ENCODE peak calls at places on chromosomes 16 and 17, in seven cellular contexts. One of them, this sample, is unnamed.

GRCh38 chr16:53952215-53953208 is 248.6 kb downstream of the FTO start:
- DNase-seq in H7: no peak
- DNase-seq in tibial artery: no peak
- DNase-seq in BJ: no peak
- DNase-seq in A673: peak
- DNase-seq in fibroblast of mammary gland: peak
- DNase-seq in esophagus squamous epithelium: no peak
- DNase-seq in this sample: no peak

GRCh38 chr16:5490499-5490898 is 392.9 kb upstream of the EEF2KMT start:
- DNase-seq in BJ: no peak
- DNase-seq in tibial artery: no peak
- DNase-seq in H7: peak
- DNase-seq in fibroblast of mammary gland: peak
- DNase-seq in esophagus squamous epithelium: no peak
- DNase-seq in A673: peak
- DNase-seq in this sample: no peak

GRCh38 chr17:77419547-77420475 is 279.0 kb downstream of the SEC14L1 start:
- DNase-seq in fibroblast of mammary gland: peak
- DNase-seq in BJ: no peak
- DNase-seq in H7: peak
- DNase-seq in A673: no peak
- DNase-seq in esophagus squamous epithelium: no peak
- DNase-seq in tibial artery: no peak
- DNase-seq in this sample: no peak

GRCh38 chr16:35011-35775 is 18.2 kb downstream of the POLR3K start:
- DNase-seq in A673: no peak
- DNase-seq in H7: no peak
- DNase-seq in tibial artery: no peak
- DNase-seq in BJ: no peak
- DNase-seq in fibroblast of mammary gland: no peak
- DNase-seq in esophagus squamous epithelium: no peak
- DNase-seq in this sample: no peak

GRCh38 chr17:69117855-69118758 is 23.6 kb downstream of the ABCA6 start:
- DNase-seq in esophagus squamous epithelium: no peak
- DNase-seq in fibroblast of mammary gland: no peak
- DNase-seq in BJ: no peak
- DNase-seq in H7: no peak
- DNase-seq in tibial artery: no peak
- DNase-seq in A673: no peak
- DNase-seq in this sample: no peak

GRCh38 chr16:9138021-9138680 is 46.7 kb downstream of the HAPSTR1 start:
- DNase-seq in A673: no peak
- DNase-seq in esophagus squamous epithelium: no peak
- DNase-seq in fibroblast of mammary gland: no peak
- DNase-seq in BJ: no peak
- DNase-seq in tibial artery: peak
- DNase-seq in H7: no peak
- DNase-seq in this sample: no peak

GRCh38 chr17:42428141-42428944 is 5.3 kb upstream of the CAVIN1 start:
- DNase-seq in H7: peak
- DNase-seq in tibial artery: no peak
- DNase-seq in A673: peak
- DNase-seq in fibroblast of mammary gland: peak
- DNase-seq in esophagus squamous epithelium: no peak
- DNase-seq in BJ: peak
- DNase-seq in this sample: peak

GRCh38 chr17:8430966-8431365 is 4.7 kb upstream of the NDEL1 start:
- DNase-seq in H7: no peak
- DNase-seq in fibroblast of mammary gland: peak
- DNase-seq in BJ: no peak
- DNase-seq in esophagus squamous epithelium: no peak
- DNase-seq in A673: peak
- DNase-seq in tibial artery: peak
- DNase-seq in this sample: no peak

GRCh38 chr17:8189041-8189710 is 804 bp downstream of the BORCS6 start:
- DNase-seq in H7: no peak
- DNase-seq in A673: no peak
- DNase-seq in esophagus squamous epithelium: no peak
- DNase-seq in tibial artery: peak
- DNase-seq in fibroblast of mammary gland: no peak
- DNase-seq in BJ: no peak
- DNase-seq in this sample: no peak

GRCh38 chr17:37392024-37392590 is 14.5 kb downstream of the ACACA start:
- DNase-seq in tibial artery: no peak
- DNase-seq in BJ: no peak
- DNase-seq in H7: no peak
- DNase-seq in esophagus squamous epithelium: no peak
- DNase-seq in A673: no peak
- DNase-seq in fibroblast of mammary gland: peak
- DNase-seq in this sample: peak

GRCh38 chr16:77213542-77214108 is 14.4 kb downstream of the SYCE1L start:
- DNase-seq in esophagus squamous epithelium: no peak
- DNase-seq in H7: no peak
- DNase-seq in A673: peak
- DNase-seq in fibroblast of mammary gland: peak
- DNase-seq in tibial artery: no peak
- DNase-seq in BJ: peak
- DNase-seq in this sample: peak

GRCh38 chr17:44076716-44077594 is 6.4 kb downstream of the G6PC3 start:
- DNase-seq in fibroblast of mammary gland: no peak
- DNase-seq in tibial artery: no peak
- DNase-seq in BJ: no peak
- DNase-seq in A673: no peak
- DNase-seq in H7: no peak
- DNase-seq in esophagus squamous epithelium: no peak
- DNase-seq in this sample: no peak

GRCh38 chr17:18156171-18156975 is 27.3 kb upstream of the ALKBH5 start:
- DNase-seq in BJ: no peak
- DNase-seq in esophagus squamous epithelium: no peak
- DNase-seq in fibroblast of mammary gland: peak
- DNase-seq in tibial artery: no peak
- DNase-seq in A673: no peak
- DNase-seq in H7: no peak
- DNase-seq in this sample: no peak

GRCh38 chr17:59848385-59848668 is 44.4 kb downstream of the TUBD1 start:
- DNase-seq in esophagus squamous epithelium: no peak
- DNase-seq in fibroblast of mammary gland: no peak
- DNase-seq in H7: no peak
- DNase-seq in A673: no peak
- DNase-seq in BJ: no peak
- DNase-seq in tibial artery: peak
- DNase-seq in this sample: no peak

GRCh38 chr17:33438136-33438535 is 145.0 kb upstream of the ASIC2 start:
- DNase-seq in A673: no peak
- DNase-seq in fibroblast of mammary gland: peak
- DNase-seq in H7: no peak
- DNase-seq in tibial artery: no peak
- DNase-seq in BJ: no peak
- DNase-seq in esophagus squamous epithelium: no peak
- DNase-seq in this sample: no peak

GRCh38 chr16:10128397-10129258 is 53.6 kb downstream of the GRIN2A start:
- DNase-seq in H7: no peak
- DNase-seq in A673: no peak
- DNase-seq in esophagus squamous epithelium: no peak
- DNase-seq in fibroblast of mammary gland: no peak
- DNase-seq in BJ: no peak
- DNase-seq in tibial artery: no peak
- DNase-seq in this sample: no peak

GRCh38 chr17:301681-302299 is 50.8 kb downstream of the RPH3AL start:
- DNase-seq in A673: no peak
- DNase-seq in H7: peak
- DNase-seq in tibial artery: no peak
- DNase-seq in fibroblast of mammary gland: no peak
- DNase-seq in BJ: no peak
- DNase-seq in esophagus squamous epithelium: no peak
- DNase-seq in this sample: peak

GRCh38 chr17:49130891-49131290 is 1.7 kb upstream of the B4GALNT2 start:
- DNase-seq in esophagus squamous epithelium: no peak
- DNase-seq in fibroblast of mammary gland: peak
- DNase-seq in BJ: no peak
- DNase-seq in H7: no peak
- DNase-seq in tibial artery: no peak
- DNase-seq in A673: no peak
- DNase-seq in this sample: no peak

GRCh38 chr16:31071861-31072260 is 2.2 kb downstream of the ZNF668 start:
- DNase-seq in fibroblast of mammary gland: peak
- DNase-seq in A673: peak
- DNase-seq in H7: no peak
- DNase-seq in esophagus squamous epithelium: no peak
- DNase-seq in BJ: peak
- DNase-seq in tibial artery: no peak
- DNase-seq in this sample: peak

GRCh38 chr16:68992521-68992920 is 112.9 kb upstream of the HAS3 start:
- DNase-seq in H7: no peak
- DNase-seq in esophagus squamous epithelium: no peak
- DNase-seq in fibroblast of mammary gland: peak
- DNase-seq in A673: no peak
- DNase-seq in tibial artery: no peak
- DNase-seq in BJ: peak
- DNase-seq in this sample: no peak

GRCh38 chr17:60559995-60560859 is 34.2 kb upstream of the APPBP2 start:
- DNase-seq in esophagus squamous epithelium: no peak
- DNase-seq in H7: no peak
- DNase-seq in BJ: no peak
- DNase-seq in fibroblast of mammary gland: no peak
- DNase-seq in tibial artery: no peak
- DNase-seq in A673: no peak
- DNase-seq in this sample: no peak

GRCh38 chr17:33674685-33675084 is 381.6 kb upstream of the ASIC2 start:
- DNase-seq in H7: peak
- DNase-seq in fibroblast of mammary gland: peak
- DNase-seq in A673: peak
- DNase-seq in BJ: peak
- DNase-seq in tibial artery: peak
- DNase-seq in esophagus squamous epithelium: no peak
- DNase-seq in this sample: peak

GRCh38 chr16:49283376-49284049 is 1.9 kb upstream of the CBLN1 start:
- DNase-seq in tibial artery: no peak
- DNase-seq in BJ: no peak
- DNase-seq in A673: no peak
- DNase-seq in fibroblast of mammary gland: no peak
- DNase-seq in esophagus squamous epithelium: no peak
- DNase-seq in H7: peak
- DNase-seq in this sample: no peak
- H3K4me3 ChIP-seq in tibial artery: no peak
- H3K4me3 ChIP-seq in BJ: no peak
- H3K4me3 ChIP-seq in A673: no peak
- H3K4me3 ChIP-seq in fibroblast of mammary gland: no peak
- H3K4me3 ChIP-seq in esophagus squamous epithelium: no peak
- H3K4me3 ChIP-seq in H7: peak
- H3K4me3 ChIP-seq in this sample: no peak

GRCh38 chr17:28043296-28043695 is 819 bp downstream of the NLK start:
- DNase-seq in esophagus squamous epithelium: no peak
- DNase-seq in BJ: no peak
- DNase-seq in H7: no peak
- DNase-seq in A673: no peak
- DNase-seq in tibial artery: no peak
- DNase-seq in fibroblast of mammary gland: no peak
- DNase-seq in this sample: no peak

GRCh38 chr17:28042657-28042720 is at the start of gene NLK:
- DNase-seq in fibroblast of mammary gland: no peak
- DNase-seq in tibial artery: no peak
- DNase-seq in H7: no peak
- DNase-seq in esophagus squamous epithelium: no peak
- DNase-seq in A673: no peak
- DNase-seq in BJ: no peak
- DNase-seq in this sample: no peak

GRCh38 chr17:28041068-28041843 is 1.2 kb upstream of the NLK start:
- DNase-seq in fibroblast of mammary gland: peak
- DNase-seq in A673: peak
- DNase-seq in BJ: peak
- DNase-seq in esophagus squamous epithelium: peak
- DNase-seq in H7: peak
- DNase-seq in tibial artery: peak
- DNase-seq in this sample: peak

GRCh38 chr17:28042721-28043291 is 329 bp downstream of the NLK start:
- DNase-seq in tibial artery: no peak
- DNase-seq in BJ: no peak
- DNase-seq in A673: no peak
- DNase-seq in H7: no peak
- DNase-seq in esophagus squamous epithelium: no peak
- DNase-seq in fibroblast of mammary gland: no peak
- DNase-seq in this sample: no peak

GRCh38 chr17:28041844-28042656 is 427 bp upstream of the NLK start:
- DNase-seq in A673: no peak
- DNase-seq in H7: peak
- DNase-seq in esophagus squamous epithelium: no peak
- DNase-seq in tibial artery: no peak
- DNase-seq in BJ: no peak
- DNase-seq in fibroblast of mammary gland: peak
- DNase-seq in this sample: no peak
- H3K4me3 ChIP-seq in A673: peak
- H3K4me3 ChIP-seq in H7: peak
- H3K4me3 ChIP-seq in esophagus squamous epithelium: peak
- H3K4me3 ChIP-seq in tibial artery: peak
- H3K4me3 ChIP-seq in BJ: peak
- H3K4me3 ChIP-seq in fibroblast of mammary gland: peak
- H3K4me3 ChIP-seq in this sample: peak

DNA sequence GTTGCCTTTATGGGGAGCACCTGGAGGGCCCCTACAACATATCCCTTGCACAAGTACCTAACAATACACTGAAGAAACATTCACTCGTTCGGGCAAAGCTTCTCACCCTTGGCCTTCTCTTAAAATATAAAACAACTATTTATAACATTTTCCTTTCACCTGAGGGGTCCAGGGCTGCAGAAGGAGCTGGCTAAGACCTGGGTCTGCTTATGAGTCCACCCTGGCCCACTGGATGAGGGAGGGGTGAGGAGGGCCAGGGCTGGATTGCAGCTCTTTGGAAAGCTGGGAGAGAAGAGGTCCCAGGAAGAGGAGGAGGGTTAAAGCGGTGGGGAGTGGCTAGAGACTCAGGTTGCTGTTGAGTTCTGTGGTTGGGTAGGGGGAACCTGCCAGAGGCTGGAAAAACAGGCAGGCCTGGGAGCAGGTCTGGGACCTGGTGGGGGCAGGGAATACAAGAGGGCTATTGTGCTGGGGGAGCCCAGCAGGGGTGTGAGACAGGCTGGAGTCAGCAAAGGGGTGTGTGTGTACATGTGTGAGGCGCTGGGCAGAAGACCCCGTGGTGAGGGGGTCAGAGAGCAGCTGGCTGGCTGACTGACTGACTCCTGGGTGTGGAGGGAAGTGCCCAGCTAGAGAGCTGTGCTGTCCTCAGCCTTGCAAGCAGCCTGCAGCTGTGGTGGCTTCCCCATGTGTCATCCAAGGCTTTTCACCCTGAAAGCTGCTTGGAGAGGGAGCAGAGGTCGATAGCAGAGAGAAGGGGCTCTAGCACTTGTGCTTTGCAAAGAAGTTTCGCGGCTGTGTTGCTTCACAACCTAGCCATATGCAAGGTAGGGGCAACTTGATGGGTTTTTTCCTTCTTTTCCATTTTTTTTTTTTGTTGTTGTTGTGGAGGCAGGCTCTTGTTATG is 10.2 kb upstream of the MRC2 start:
- DNase-seq in A673: no peak
- DNase-seq in esophagus squamous epithelium: no peak
- DNase-seq in fibroblast of mammary gland: no peak
- DNase-seq in BJ: no peak
- DNase-seq in tibial artery: no peak
- DNase-seq in H7: peak
- DNase-seq in this sample: no peak
- H3K4me3 ChIP-seq in A673: no peak
- H3K4me3 ChIP-seq in esophagus squamous epithelium: no peak
- H3K4me3 ChIP-seq in fibroblast of mammary gland: no peak
- H3K4me3 ChIP-seq in BJ: no peak
- H3K4me3 ChIP-seq in tibial artery: no peak
- H3K4me3 ChIP-seq in H7: no peak
- H3K4me3 ChIP-seq in this sample: no peak

GRCh38 chr17:13120864-13121263 is 103.0 kb upstream of the ELAC2 start:
- DNase-seq in H7: no peak
- DNase-seq in BJ: no peak
- DNase-seq in fibroblast of mammary gland: no peak
- DNase-seq in esophagus squamous epithelium: no peak
- DNase-seq in A673: no peak
- DNase-seq in tibial artery: no peak
- DNase-seq in this sample: no peak
- H3K4me3 ChIP-seq in H7: no peak
- H3K4me3 ChIP-seq in BJ: no peak
- H3K4me3 ChIP-seq in fibroblast of mammary gland: no peak
- H3K4me3 ChIP-seq in esophagus squamous epithelium: no peak
- H3K4me3 ChIP-seq in A673: no peak
- H3K4me3 ChIP-seq in tibial artery: no peak
- H3K4me3 ChIP-seq in this sample: no peak